ENCODE peak calls at places on chromosome 9, in seven cellular contexts. D is GM23338; N is neural progenitor cell; C is CD4-positive, alpha-beta T cell; F is CD8-positive, alpha-beta T cell; S is neural crest cell; E is GM10248. V is an unnamed sample.

GRCh38 chr9:88387733-88388202 is 476 bp upstream of the SPIN1 start:
- DNase-seq in C (no peak), E (no peak), S (peak), N (no peak), F (peak), D (peak), V (no peak)

GRCh38 chr9:22813520-22813919 is 366.9 kb downstream of the DMRTA1 start:
- DNase-seq in D (peak), S (no peak), N (peak), F (no peak), E (peak), C (no peak), V (no peak)

GRCh38 chr9:133704711-133705181 is 33.4 kb downstream of the SARDH start:
- DNase-seq in E (no peak), F (no peak), S (no peak), D (no peak), C (peak), N (no peak), V (no peak)

GRCh38 chr9:130664191-130665028 is at the start of gene PRDM12:
- DNase-seq in S (no peak), D (peak), E (no peak), N (peak), F (no peak), C (no peak), V (no peak)

GRCh38 chr9:136629879-136630661 is 32.6 kb upstream of the EGFL7 start:
- DNase-seq in N (peak), S (peak), F (peak), C (peak), E (peak), D (peak), V (peak)

GRCh38 chr9:74503219-74503618 is 6.1 kb downstream of the RORB start:
- DNase-seq in C (no peak), S (no peak), E (no peak), N (no peak), D (no peak), F (no peak), V (no peak)

GRCh38 chr9:14096182-14096922 is 217.6 kb downstream of the NFIB start:
- DNase-seq in E (no peak), D (peak), C (no peak), S (no peak), F (no peak), N (peak), V (no peak)

GRCh38 chr9:121675969-121676822 is 24.8 kb downstream of the DAB2IP start:
- DNase-seq in F (no peak), S (no peak), D (no peak), C (no peak), N (no peak), E (no peak), V (no peak)

GRCh38 chr9:138066049-138066448 is 188.5 kb downstream of the CACNA1B start:
- DNase-seq in D (peak), F (no peak), N (peak), E (no peak), C (peak), S (no peak), V (no peak)

GRCh38 chr9:19564396-19565061 is 155.7 kb downstream of the ACER2 start:
- DNase-seq in C (no peak), D (no peak), N (no peak), E (no peak), F (no peak), S (no peak), V (no peak)

GRCh38 chr9:18189876-18190670 is 283.9 kb upstream of the ADAMTSL1 start:
- DNase-seq in S (no peak), E (no peak), F (no peak), C (no peak), N (no peak), D (no peak), V (no peak)

GRCh38 chr9:19404278-19405075 is 4.3 kb upstream of the ACER2 start:
- DNase-seq in E (no peak), N (no peak), S (no peak), F (no peak), D (no peak), C (no peak), V (no peak)

GRCh38 chr9:80605793-80606192 is 1034.0 kb downstream of the TLE4 start:
- DNase-seq in D (peak), E (no peak), C (no peak), F (no peak), N (no peak), S (no peak), V (no peak)

GRCh38 chr9:107147134-107147533 is 135.9 kb upstream of the RAD23B start:
- DNase-seq in E (no peak), F (no peak), S (no peak), N (no peak), D (no peak), C (no peak), V (no peak)

GRCh38 chr9:85038061-85038460 is 368.5 kb downstream of the NTRK2 start:
- DNase-seq in E (no peak), D (no peak), F (no peak), C (no peak), N (no peak), S (no peak), V (no peak)

GRCh38 chr9:129108805-129109370 is 1.7 kb downstream of the CRAT start:
- DNase-seq in S (no peak), C (no peak), F (no peak), N (no peak), E (no peak), D (no peak), V (no peak)

GRCh38 chr9:108168451-108168850 is 678.9 kb upstream of the KLF4 start:
- DNase-seq in D (no peak), C (no peak), S (no peak), E (no peak), F (no peak), N (no peak), V (no peak)

GRCh38 chr9:114786251-114786650 is 19.6 kb downstream of the TNFSF15 start:
- DNase-seq in F (no peak), E (no peak), D (no peak), N (no peak), C (no peak), S (no peak), V (no peak)

GRCh38 chr9:126276056-126276728 is 50.4 kb upstream of the MVB12B start:
- DNase-seq in C (no peak), E (no peak), F (no peak), S (no peak), N (no peak), D (no peak), V (no peak)

GRCh38 chr9:438961-439768 is 224.5 kb downstream of the DOCK8 start:
- DNase-seq in C (no peak), S (no peak), D (no peak), N (no peak), E (no peak), F (no peak), V (no peak)

GRCh38 chr9:107750741-107751521 is 261.4 kb upstream of the KLF4 start:
- DNase-seq in D (no peak), C (no peak), S (no peak), E (no peak), F (no peak), N (no peak), V (no peak)

GRCh38 chr9:105842023-105842644 is 147.8 kb downstream of the TMEM38B start:
- DNase-seq in D (peak), C (no peak), F (no peak), S (peak), N (peak), E (peak), V (no peak)

GRCh38 chr9:20579544-20580309 is 42.6 kb downstream of the MLLT3 start:
- DNase-seq in S (no peak), N (no peak), E (no peak), C (no peak), D (no peak), F (no peak), V (no peak)

GRCh38 chr9:98034593-98035546 is 21.7 kb upstream of the NANS start:
- DNase-seq in D (peak), N (peak), S (peak), F (peak), E (peak), C (peak), V (peak)

GRCh38 chr9:121858788-121859187 is 207.4 kb downstream of the DAB2IP start:
- DNase-seq in N (no peak), E (no peak), D (no peak), F (no peak), C (no peak), S (no peak), V (no peak)

GRCh38 chr9:134189475-134190231 is 25.3 kb upstream of the RNU6ATAC start:
- DNase-seq in D (no peak), E (no peak), C (no peak), S (no peak), N (no peak), F (no peak), V (no peak)

GRCh38 chr9:33233659-33234335 is 6.2 kb upstream of the SPINK4 start:
- DNase-seq in D (no peak), C (no peak), S (no peak), N (no peak), F (peak), E (no peak), V (no peak)

GRCh38 chr9:127568971-127569818 is 42.9 kb upstream of the STXBP1 start:
- DNase-seq in F (peak), E (peak), D (peak), N (peak), S (peak), C (peak), V (peak)

GRCh38 chr9:16191691-16192402 is 639.0 kb downstream of the CCDC171 start:
- DNase-seq in D (peak), C (no peak), E (peak), S (peak), N (peak), F (peak), V (peak)

GRCh38 chr9:91734371-91734981 is 215.6 kb downstream of the ROR2 start:
- DNase-seq in N (peak), E (peak), C (peak), S (peak), D (peak), F (peak), V (peak)

GRCh38 chr9:89635007-89635742 is 30.4 kb downstream of the GADD45G start:
- DNase-seq in E (no peak), C (no peak), D (no peak), S (no peak), F (no peak), N (no peak), V (no peak)

GRCh38 chr9:136438548-136438908 is 1.1 kb downstream of the INPP5E start:
- DNase-seq in D (peak), N (peak), C (no peak), E (no peak), F (no peak), S (peak), V (no peak)

GRCh38 chr9:128203024-128203841 is at the start of gene DNM1:
- DNase-seq in D (peak), S (peak), F (peak), E (peak), N (peak), C (peak), V (peak)

GRCh38 chr9:84702469-84702868 is 32.9 kb downstream of the NTRK2 start:
- DNase-seq in F (no peak), D (no peak), E (no peak), S (no peak), C (no peak), N (no peak), V (no peak)

GRCh38 chr9:34623386-34624235 is 3.3 kb upstream of the DCTN3 start:
- DNase-seq in S (no peak), N (no peak), C (no peak), E (no peak), F (no peak), D (peak), V (no peak)

GRCh38 chr9:107190031-107190935 is 92.8 kb upstream of the RAD23B start:
- DNase-seq in C (no peak), N (no peak), D (no peak), S (no peak), F (no peak), E (no peak), V (no peak)

GRCh38 chr9:115367780-115368179 is 249.8 kb upstream of the TNC start:
- DNase-seq in C (no peak), N (no peak), D (no peak), S (no peak), F (no peak), E (no peak), V (no peak)

GRCh38 chr9:22031664-22032411 is 22.7 kb upstream of the CDKN2B start:
- DNase-seq in N (no peak), C (no peak), S (no peak), D (no peak), E (no peak), F (no peak), V (no peak)

GRCh38 chr9:6996061-6996854 is 238.5 kb downstream of the KDM4C start:
- DNase-seq in E (no peak), S (no peak), D (no peak), N (no peak), C (no peak), F (no peak), V (no peak)

GRCh38 chr9:36143242-36143641 is 6.7 kb downstream of the GLIPR2 start:
- DNase-seq in S (no peak), D (no peak), C (no peak), F (no peak), N (no peak), E (no peak), V (no peak)

GRCh38 chr9:36142510-36143161 is 6.1 kb downstream of the GLIPR2 start:
- DNase-seq in N (no peak), E (no peak), F (no peak), D (no peak), S (no peak), C (no peak), V (no peak)

GRCh38 chr9:36141761-36142160 is 5.2 kb downstream of the GLIPR2 start:
- DNase-seq in E (no peak), D (no peak), C (no peak), N (no peak), F (no peak), S (no peak), V (no peak)

GRCh38 chr9:36140086-36141084 is 3.9 kb downstream of the GLIPR2 start:
- DNase-seq in N (no peak), S (no peak), F (no peak), E (no peak), C (no peak), D (no peak), V (no peak)

DNA sequence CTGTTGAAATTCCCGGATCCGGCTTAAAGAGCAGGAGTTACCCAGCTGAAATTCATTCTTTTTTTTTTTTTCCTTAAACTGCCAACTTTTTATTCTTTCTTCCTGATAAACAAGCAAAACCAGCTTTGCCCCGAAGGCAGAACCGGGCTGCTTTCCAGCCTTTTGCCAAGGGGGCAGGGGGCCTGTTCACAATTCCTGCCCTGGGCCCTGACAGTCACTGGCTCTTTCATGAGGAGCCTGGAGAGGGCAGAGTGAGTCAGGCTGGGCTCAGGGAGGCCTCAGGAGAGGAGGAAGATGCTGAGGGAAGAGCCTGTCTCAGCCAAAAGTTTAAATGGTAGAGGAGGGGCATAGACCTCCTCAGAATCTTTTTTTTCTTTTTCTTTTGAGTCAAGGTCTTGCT is 4.8 kb downstream of the GLIPR2 start:
- DNase-seq in F (no peak), S (no peak), N (peak), E (no peak), D (peak), C (no peak), V (no peak)
- TF ChIP-seq CTCF in F (no peak), S (no peak), N (peak), E (no peak), D (peak), C (no peak), V (no peak)

DNA sequence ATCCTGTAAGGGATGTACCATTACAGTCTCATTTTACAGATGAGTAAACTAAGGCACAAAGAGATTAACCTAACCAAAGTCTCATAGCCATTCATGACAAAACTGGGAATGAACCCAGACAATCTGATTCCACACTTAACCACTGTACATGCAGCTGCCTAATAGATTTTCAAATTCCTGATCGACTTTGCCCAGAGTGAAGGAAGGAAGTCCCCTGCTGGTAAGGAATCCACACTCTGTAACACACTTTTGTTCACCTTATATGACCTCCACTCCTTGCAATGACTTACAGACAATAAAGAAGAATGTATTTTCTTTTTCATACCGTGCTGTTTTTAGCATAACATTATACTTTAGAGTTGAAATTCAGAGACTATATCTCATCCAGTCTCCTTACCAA is 31.3 kb upstream of the PLPP6 start:
- DNase-seq in S (no peak), E (no peak), F (no peak), N (peak), C (no peak), D (peak), V (no peak)
- TF ChIP-seq CTCF in S (no peak), E (no peak), F (no peak), N (no peak), C (no peak), D (no peak), V (no peak)

DNA sequence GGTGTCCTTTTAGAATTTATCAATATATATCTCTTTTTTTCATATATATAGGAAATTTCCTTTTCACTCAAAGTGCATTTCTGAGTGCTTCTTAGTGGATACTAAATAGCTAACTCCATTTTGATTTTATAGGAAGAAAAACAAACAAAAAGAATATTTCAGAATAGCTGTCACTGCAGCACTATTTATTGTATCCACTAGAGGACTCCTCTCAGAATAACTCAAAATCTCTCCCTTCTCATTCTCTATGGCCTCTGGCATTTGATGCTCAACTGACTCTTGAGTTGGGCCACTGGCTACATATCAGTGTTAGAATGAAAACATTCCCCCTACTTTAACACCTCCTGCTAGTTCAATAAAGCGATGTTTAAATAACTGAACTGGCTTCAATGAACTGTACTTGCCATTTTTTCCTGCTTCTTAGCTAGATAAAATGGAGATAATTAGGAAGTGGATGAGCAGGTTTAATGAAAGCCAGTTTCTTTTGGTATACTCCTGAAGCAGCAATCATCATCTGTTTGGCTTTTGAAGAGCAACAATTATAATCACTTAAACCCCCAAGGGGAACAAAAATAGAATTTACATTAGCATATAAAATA is 16.6 kb upstream of the ELAVL2 start:
- DNase-seq in D (peak), F (no peak), S (no peak), C (no peak), N (no peak), E (no peak), V (no peak)
- TF ChIP-seq CTCF in D (peak), F (no peak), S (peak), C (no peak), N (peak), E (no peak), V (no peak)

GRCh38 chr9:99894826-99895225 is 11.6 kb upstream of the STX17 start:
- DNase-seq in S (no peak), F (no peak), D (peak), C (no peak), N (no peak), E (no peak), V (no peak)

GRCh38 chr9:99889120-99889519 is 17.3 kb upstream of the STX17 start:
- DNase-seq in S (no peak), C (no peak), E (no peak), N (no peak), F (no peak), D (no peak), V (no peak)
- TF ChIP-seq CTCF in S (no peak), C (no peak), E (no peak), N (no peak), F (no peak), D (peak), V (no peak)

DNA sequence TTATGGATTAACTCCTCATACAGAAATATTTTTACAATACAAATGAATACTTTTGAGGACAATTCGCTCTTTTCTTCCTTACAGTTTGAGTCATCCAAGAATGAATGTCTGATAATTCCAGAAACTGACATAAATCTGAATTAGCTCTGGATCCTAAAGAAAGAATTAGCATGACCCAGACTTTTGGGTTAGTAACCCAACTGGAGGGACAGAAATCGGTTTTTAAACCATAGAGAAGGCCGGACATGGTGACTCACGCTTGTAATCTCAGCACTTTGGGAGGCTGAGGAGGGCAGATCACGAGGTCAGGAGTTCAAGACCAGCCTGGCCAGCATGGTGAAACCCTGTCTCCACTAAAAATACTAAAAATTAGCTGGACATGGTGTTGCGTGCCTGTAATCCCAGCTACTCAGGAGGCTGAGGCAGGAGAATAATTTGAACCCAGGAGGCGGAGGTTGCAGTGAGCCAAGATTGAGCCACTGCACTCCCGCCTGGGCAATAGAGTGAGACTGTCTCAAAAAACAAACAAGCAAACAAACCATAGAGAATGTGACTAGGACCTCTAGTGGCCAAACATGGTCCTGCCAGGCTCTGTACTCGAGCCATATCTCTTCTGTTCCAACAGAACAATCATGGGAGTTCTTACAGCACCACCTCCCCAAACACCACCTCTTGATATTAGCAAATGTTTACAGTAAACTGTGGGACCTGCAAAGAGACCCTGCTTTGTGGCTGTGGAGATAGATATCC is 44.8 kb downstream of the LURAP1L start:
- DNase-seq in C (no peak), E (peak), F (no peak), N (peak), D (peak), S (no peak), V (no peak)
- TF ChIP-seq CTCF in C (no peak), E (peak), F (no peak), N (peak), D (peak), S (peak), V (peak)

DNA sequence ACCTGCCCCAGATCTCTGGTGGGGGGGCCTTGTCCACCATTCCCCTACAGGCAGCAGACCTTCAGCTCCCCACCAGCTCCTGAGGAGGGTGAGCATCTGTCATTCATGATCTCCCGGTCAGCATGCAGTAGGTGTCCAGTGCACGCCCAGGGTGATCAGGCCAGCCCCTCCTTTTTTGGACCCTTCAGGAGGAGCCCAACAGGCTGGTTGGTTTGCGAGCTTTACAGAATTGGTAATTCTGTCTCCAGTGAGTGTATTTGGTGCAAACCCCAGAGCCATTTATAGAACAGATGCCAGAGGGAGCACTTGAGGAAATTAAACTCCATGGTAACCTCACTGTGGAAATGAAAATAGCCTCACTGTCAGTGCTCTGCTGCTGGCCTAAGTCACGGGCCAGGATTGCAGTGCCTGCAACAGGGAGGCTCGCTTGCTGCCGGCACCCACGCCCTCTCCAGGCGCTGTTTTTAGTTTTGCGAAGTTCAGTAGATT is 23.4 kb downstream of the WNK2 start:
- DNase-seq in F (no peak), D (no peak), S (no peak), N (no peak), E (no peak), C (no peak), V (no peak)
- TF ChIP-seq CTCF in F (no peak), D (no peak), S (no peak), N (no peak), E (no peak), C (no peak), V (no peak)